ENCODE peak calls at places on chromosomes 4 and X, in four cellular contexts. G is ascending aorta, R is choroid plexus epithelial cell, O is IMR-90. H is an unnamed sample.
A peak's percentile ranks its signal among the peaks of the same experiment; 100 is the strongest.

GRCh38 chrX:43557792-43558191 is 98.3 kb upstream of the MAOA start:
- DNase-seq in G (peak; percentile 79), R (peak; percentile 77), O (peak; percentile 49), H (peak; percentile 42)

GRCh38 chr4:22490718-22491330 is 25.0 kb downstream of the ADGRA3 start:
- DNase-seq in O (no peak), G (no peak), R (no peak), H (no peak)

GRCh38 chr4:7418131-7418943 is 16.4 kb downstream of the PSAPL1 start:
- DNase-seq in O (no peak), R (no peak), G (peak; percentile 44), H (no peak)

GRCh38 chr4:119010909-119011606 is 122.4 kb downstream of the SYNPO2 start:
- DNase-seq in R (peak; percentile 26), G (peak; percentile 89), O (no peak), H (no peak)

GRCh38 chrX:155070038-155070437 is 898 bp downstream of the CMC4 start:
- DNase-seq in R (no peak), G (no peak), O (no peak), H (no peak)

GRCh38 chr4:19324175-19324574 is 927.5 kb upstream of the SLIT2 start:
- DNase-seq in O (no peak), G (no peak), R (no peak), H (no peak)

GRCh38 chrX:50770702-50771101 is 43.3 kb downstream of the SHROOM4 start:
- DNase-seq in O (no peak), G (no peak), R (peak; percentile 26), H (no peak)

GRCh38 chr4:108166441-108167315 is 2.1 kb downstream of the LEF1 start:
- DNase-seq in O (no peak), G (no peak), R (no peak), H (no peak)

GRCh38 chr4:166594326-166594946 is 639.9 kb downstream of the SPOCK3 start:
- DNase-seq in R (peak; percentile 62), G (no peak), O (no peak), H (no peak)

GRCh38 chr4:932713-933070 is 432 bp downstream of the TMEM175 start:
- DNase-seq in G (no peak), R (no peak), O (peak; percentile 23), H (no peak)

GRCh38 chrX:45623266-45623665 is 422.6 kb upstream of the DIPK2B start:
- DNase-seq in O (peak; percentile 91), G (no peak), R (peak; percentile 88), H (no peak)

GRCh38 chrX:136899206-136899605 is 18.7 kb upstream of the RBMX start:
- DNase-seq in R (no peak), G (no peak), O (no peak), H (no peak)

GRCh38 chrX:56963377-56963776 is 32.0 kb downstream of the SPIN3 start:
- DNase-seq in R (no peak), O (no peak), G (no peak), H (no peak)

GRCh38 chr4:165931741-165932140 is 58.7 kb downstream of the TLL1 start:
- DNase-seq in R (no peak), G (no peak), O (no peak), H (no peak)

GRCh38 chr4:76690906-76691275 is 207.1 kb downstream of the SOWAHB start:
- DNase-seq in R (no peak), O (peak; percentile 24), G (no peak), H (no peak)

GRCh38 chrX:71871367-71871766 is 39.3 kb upstream of the NHSL2 start:
- DNase-seq in R (peak; percentile 4), G (no peak), O (peak; percentile 31), H (no peak)

GRCh38 chr4:27006247-27006603 is 145.6 kb downstream of the STIM2 start:
- DNase-seq in G (no peak), R (peak; percentile 32), O (peak; percentile 36), H (no peak)

GRCh38 chr4:72286185-72286584 is 254.4 kb downstream of the NPFFR2 start:
- DNase-seq in R (peak; percentile 39), G (no peak), O (peak; percentile 12), H (no peak)

GRCh38 chr4:72280252-72280651 is 248.5 kb downstream of the NPFFR2 start:
- DNase-seq in R (no peak), O (no peak), G (no peak), H (no peak)

DNA sequence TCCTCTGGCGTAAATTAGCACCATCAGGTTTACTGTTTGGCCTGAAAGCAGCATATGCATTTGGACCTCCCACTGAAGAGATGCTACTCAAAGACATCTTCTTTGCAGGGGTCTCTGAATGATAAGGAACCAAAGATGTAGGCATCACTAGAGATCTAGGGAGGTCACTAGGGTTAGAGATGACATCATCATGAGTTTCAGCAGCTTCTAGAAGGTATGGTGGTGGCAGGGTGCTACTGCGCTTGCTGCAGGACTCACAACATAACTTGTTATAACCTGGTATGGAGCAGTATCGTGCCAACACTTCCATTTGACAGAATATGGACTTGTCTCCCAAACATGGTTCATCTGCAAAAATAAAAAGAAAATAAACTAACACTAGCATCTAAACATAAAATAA is 251.6 kb downstream of the NPFFR2 start:
- DNase-seq in R (no peak), O (no peak), G (no peak), H (no peak)
- TF ChIP-seq CTCF in R (no peak), O (no peak), G (no peak), H (no peak)

DNA sequence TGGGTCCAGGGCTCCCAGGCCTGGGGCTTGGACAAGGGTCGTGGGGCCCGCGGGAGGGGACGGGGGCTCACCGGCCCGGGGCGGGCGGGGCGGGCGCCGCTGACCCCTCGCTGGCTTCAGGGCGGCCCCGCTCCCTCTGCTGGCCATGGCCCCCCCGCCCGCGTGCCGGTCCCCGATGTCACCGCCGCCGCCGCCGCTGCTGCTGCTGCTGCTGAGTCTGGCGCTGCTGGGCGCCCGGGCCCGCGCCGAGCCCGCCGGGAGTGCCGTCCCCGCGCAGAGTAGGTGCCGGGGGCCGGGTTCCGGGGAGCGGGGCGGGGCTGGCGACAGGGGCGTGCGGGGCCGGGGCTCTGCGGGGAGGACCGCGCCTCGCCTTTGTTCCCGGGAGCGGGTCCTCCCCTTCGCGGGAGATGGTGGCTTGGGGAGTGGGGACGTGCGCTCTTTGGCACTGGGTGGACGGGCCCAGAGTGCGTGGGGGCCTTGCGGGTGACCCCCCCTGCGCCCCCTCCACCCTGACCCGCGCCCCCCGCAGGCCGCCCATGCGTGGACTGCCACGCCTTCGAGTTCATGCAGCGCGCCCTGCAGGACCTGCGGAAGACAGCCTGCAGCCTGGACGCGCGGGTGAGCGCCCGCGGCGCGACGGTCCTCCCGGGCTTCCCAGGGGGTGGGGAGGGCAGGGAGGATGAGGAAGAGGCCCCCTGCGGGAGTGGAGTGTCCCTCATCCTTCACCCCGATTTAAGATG is 16.8 kb upstream of the NAT8L start:
- DNase-seq in R (no peak), G (peak; percentile 61), O (no peak), H (peak; percentile 86)
- TF ChIP-seq CTCF in R (no peak), G (no peak), O (no peak), H (no peak)

GRCh38 chrX:15128838-15129237 is 141.0 kb downstream of the ASB9 start:
- DNase-seq in G (no peak), O (no peak), R (no peak), H (no peak)

GRCh38 chrX:15129412-15129811 is 140.5 kb downstream of the ASB9 start:
- DNase-seq in G (no peak), R (no peak), O (no peak), H (no peak)

DNA sequence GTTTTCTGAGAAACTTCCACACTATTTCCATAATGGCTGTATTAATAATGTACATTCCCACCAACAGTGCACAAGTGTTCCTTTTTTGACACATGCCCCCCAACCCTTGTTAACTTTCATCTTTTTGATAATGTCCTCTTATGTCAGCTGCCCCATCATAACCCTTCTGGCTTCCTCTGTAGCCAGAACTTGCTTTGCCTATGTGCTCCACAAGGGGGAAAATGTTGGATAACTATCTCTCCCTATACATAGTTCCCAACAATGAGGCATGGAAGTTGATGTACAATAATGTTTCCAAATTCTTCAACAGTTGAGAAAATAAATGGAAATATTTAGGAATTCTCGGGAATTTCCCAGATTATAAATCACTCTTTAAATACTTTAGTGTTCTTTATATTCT is 142.9 kb downstream of the ASB9 start:
- DNase-seq in G (no peak), O (no peak), R (no peak), H (no peak)
- TF ChIP-seq CTCF in G (no peak), O (no peak), R (peak; percentile 2), H (no peak)

GRCh38 chr4:169231647-169232262 is 39.0 kb downstream of the SH3RF1 start:
- DNase-seq in R (no peak), O (no peak), G (no peak), H (no peak)
- TF ChIP-seq CTCF in R (no peak), O (no peak), G (no peak), H (no peak)

GRCh38 chr4:39256436-39256835 is 74.1 kb downstream of the WDR19 start:
- DNase-seq in R (peak; percentile 11), O (no peak), G (peak; percentile 71), H (no peak)

GRCh38 chr4:39255916-39256315 is 73.6 kb downstream of the WDR19 start:
- DNase-seq in G (no peak), O (no peak), R (no peak), H (no peak)

GRCh38 chr4:39259571-39260330 is 77.4 kb downstream of the WDR19 start:
- DNase-seq in O (peak; percentile 86), R (peak; percentile 81), G (no peak), H (no peak)

DNA sequence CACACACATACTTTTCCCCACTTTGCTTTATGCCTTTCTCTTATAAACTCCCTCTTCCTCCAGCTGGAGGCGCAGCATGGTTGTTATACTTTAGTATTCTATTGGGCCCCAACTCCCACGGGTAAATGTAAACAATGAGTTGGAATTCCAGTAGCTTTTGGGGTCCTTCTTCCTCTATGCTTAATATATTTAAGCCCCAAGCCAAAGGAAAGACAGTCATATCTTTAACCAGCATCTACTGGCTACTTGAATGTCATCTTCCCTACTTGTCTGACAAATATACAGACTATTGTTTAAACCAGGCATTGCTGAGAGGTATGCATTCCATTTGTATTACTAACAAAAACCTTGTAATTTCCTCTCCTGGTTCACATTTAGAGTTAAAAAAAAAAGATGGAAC is 72.9 kb downstream of the WDR19 start:
- DNase-seq in G (no peak), R (peak; percentile 59), O (peak; percentile 65), H (no peak)
- TF ChIP-seq CTCF in G (no peak), R (peak; percentile 42), O (peak; percentile 12), H (no peak)

DNA sequence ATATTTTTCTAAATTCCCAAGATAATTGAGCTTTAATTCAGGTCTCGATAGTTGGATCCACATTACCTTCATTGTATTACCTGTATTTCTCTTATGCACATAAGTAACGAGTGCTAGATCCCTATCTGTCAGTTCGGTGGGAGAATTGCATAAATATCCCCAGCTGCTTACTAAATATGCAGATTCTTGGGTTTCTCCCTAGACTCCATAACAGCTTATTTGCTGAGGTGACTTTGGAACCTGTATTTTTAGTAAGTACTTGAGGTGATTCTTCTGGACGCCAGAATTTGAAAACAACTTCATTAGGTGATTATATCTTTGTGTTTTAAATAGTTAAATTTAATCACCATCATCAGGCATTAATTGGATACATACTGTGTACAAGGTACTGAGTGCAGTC is 15.0 kb downstream of the UGT8 start:
- DNase-seq in G (no peak), O (no peak), R (no peak), H (no peak)
- TF ChIP-seq CTCF in G (no peak), O (no peak), R (no peak), H (no peak)

GRCh38 chr4:139015269-139015947 is at the start of gene NOCT:
- DNase-seq in G (peak; percentile 92), R (peak; percentile 97), O (peak; percentile 94), H (peak; percentile 97)
- TF ChIP-seq CTCF in G (peak; percentile 24), R (no peak), O (no peak), H (no peak)

H was measured in lower leg skin.